ENCODE peak calls at places on chromosome 2, in nine cellular contexts. S, Q, G, K, D, A, R, U and B are unnamed samples.

GRCh38 chr2:127575185-127575765 is 39.8 kb downstream of the MYO7B start:
- DNase-seq in Q (no peak), G (no peak), D (no peak), S (no peak), K (no peak), A (peak), U (no peak), R (peak), B (no peak)

GRCh38 chr2:17084882-17085281 is 419.2 kb upstream of the CYRIA start:
- DNase-seq in D (no peak), U (no peak), K (no peak), Q (no peak), A (no peak), S (no peak), R (no peak), G (no peak), B (no peak)

GRCh38 chr2:96105152-96105915 is 11.0 kb downstream of the ADRA2B start:
- DNase-seq in G (no peak), S (no peak), U (no peak), Q (peak), K (no peak), R (peak), D (no peak), A (no peak), B (peak)

GRCh38 chr2:223811757-223812156 is 25.6 kb downstream of the AP1S3 start:
- DNase-seq in D (no peak), R (no peak), K (no peak), U (no peak), G (no peak), S (no peak), A (no peak), Q (no peak), B (no peak)

GRCh38 chr2:188909036-188909435 is 65.1 kb upstream of the COL3A1 start:
- DNase-seq in U (no peak), G (no peak), K (no peak), A (no peak), R (no peak), S (no peak), Q (no peak), D (no peak), B (no peak)

GRCh38 chr2:43218550-43219382 is 7.6 kb downstream of the ZFP36L2 start:
- DNase-seq in K (peak), U (no peak), G (peak), S (no peak), D (peak), R (peak), A (peak), Q (peak), B (peak)

GRCh38 chr2:9946818-9947217 is 4.7 kb upstream of the GRHL1 start:
- DNase-seq in S (no peak), U (no peak), G (no peak), R (no peak), D (no peak), K (no peak), A (no peak), Q (no peak), B (no peak)

GRCh38 chr2:233082934-233083755 is 23.0 kb downstream of the INPP5D start:
- DNase-seq in U (no peak), K (peak), G (peak), A (no peak), D (no peak), Q (no peak), S (no peak), R (no peak), B (no peak)

GRCh38 chr2:33278245-33278943 is 198.1 kb upstream of the RASGRP3 start:
- DNase-seq in S (no peak), D (no peak), A (no peak), K (no peak), R (no peak), G (no peak), Q (no peak), U (no peak), B (no peak)

GRCh38 chr2:23530121-23530908 is 145.3 kb downstream of the KLHL29 start:
- DNase-seq in A (no peak), G (no peak), R (no peak), Q (no peak), K (no peak), S (no peak), D (no peak), U (no peak), B (no peak)

GRCh38 chr2:100235098-100235497 is 87.2 kb downstream of the LONRF2 start:
- DNase-seq in S (no peak), U (no peak), Q (peak), R (peak), K (no peak), G (no peak), A (peak), D (peak), B (peak)

GRCh38 chr2:135256531-135257258 is 204.6 kb downstream of the RAB3GAP1 start:
- DNase-seq in D (peak), G (no peak), K (no peak), U (no peak), R (no peak), S (no peak), A (no peak), Q (no peak), B (no peak)

DNA sequence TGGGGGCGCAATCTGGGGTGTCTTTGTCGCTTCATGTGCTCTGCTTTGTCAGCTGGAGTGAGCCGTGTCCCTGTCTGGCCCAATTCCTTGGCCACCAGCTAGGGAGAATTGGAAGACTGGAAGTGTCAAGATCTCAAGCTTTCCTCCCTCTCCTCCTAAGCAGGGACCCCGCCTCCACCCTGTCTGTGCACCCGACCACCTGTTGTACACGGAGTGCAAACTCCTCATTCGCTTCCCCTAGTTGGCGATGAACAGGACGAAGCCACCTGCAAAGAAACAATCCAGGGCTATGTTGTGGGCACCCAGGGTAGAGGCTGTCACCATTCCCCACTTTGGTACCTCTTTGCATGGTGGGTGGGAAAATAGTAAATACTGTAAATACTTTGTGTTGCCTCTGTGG is 1.7 kb upstream of the DQX1 start:
- DNase-seq in U (no peak), Q (no peak), R (no peak), G (no peak), K (no peak), S (no peak), D (no peak), A (no peak), B (no peak)
- H3K4me3 ChIP-seq in U (no peak), Q (no peak), R (no peak), G (no peak), K (no peak), S (no peak), D (no peak), A (no peak), B (no peak)

GRCh38 chr2:2914252-2914651 is 463.4 kb downstream of the EIPR1 start:
- DNase-seq in D (no peak), A (no peak), G (no peak), K (no peak), U (no peak), Q (no peak), R (no peak), S (no peak), B (no peak)

GRCh38 chr2:2919574-2920365 is 457.8 kb downstream of the EIPR1 start:
- DNase-seq in S (no peak), G (no peak), K (no peak), R (no peak), D (no peak), A (no peak), Q (no peak), U (no peak), B (no peak)

GRCh38 chr2:2913601-2914120 is 464.0 kb downstream of the EIPR1 start:
- DNase-seq in U (no peak), R (no peak), K (no peak), S (no peak), D (no peak), A (no peak), G (no peak), Q (no peak), B (no peak)

GRCh38 chr2:2919026-2919425 is 458.6 kb downstream of the EIPR1 start:
- DNase-seq in Q (no peak), D (no peak), R (no peak), S (no peak), G (no peak), A (no peak), K (no peak), U (no peak), B (no peak)

DNA sequence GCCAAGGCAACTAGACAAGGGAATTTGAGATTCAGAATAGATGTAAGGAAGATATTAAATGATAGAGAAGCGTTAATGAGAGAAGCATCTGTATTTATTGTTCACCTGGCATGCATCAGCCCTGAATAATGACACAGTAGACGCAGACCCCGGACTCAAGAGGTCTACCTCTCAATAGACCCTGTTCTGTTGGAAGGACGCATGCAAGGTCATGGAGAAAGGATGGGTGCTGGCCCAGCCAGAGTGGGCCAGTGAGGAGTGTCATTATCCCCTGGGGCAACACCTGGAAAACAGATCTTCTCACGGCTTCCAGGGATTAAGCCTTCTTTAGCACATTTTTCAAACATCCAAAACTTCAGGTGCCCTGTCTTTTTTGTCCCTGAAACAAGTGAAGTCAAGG is 461.0 kb downstream of the EIPR1 start:
- DNase-seq in K (no peak), D (no peak), A (no peak), Q (no peak), U (no peak), S (no peak), R (no peak), G (no peak), B (no peak)
- TF ChIP-seq POLR2AphosphoS5 in K (no peak), D (no peak), A (no peak), Q (no peak), U (no peak), S (no peak), R (no peak), G (no peak), B (no peak)

GRCh38 chr2:55268907-55269611 is at the start of gene MTIF2:
- DNase-seq in K (peak), A (peak), U (peak), Q (peak), G (peak), D (peak), R (peak), S (peak), B (peak)
- TF ChIP-seq CTCF in K (no peak), A (no peak), U (peak), Q (no peak), G (no peak), D (no peak), R (no peak), S (peak), B (no peak)

GRCh38 chr2:118088051-118089014 is at the start of gene INSIG2:
- DNase-seq in R (peak), G (peak), U (peak), S (peak), Q (peak), D (peak), K (peak), A (peak), B (peak)

GRCh38 chr2:118089015-118089800 is 937 bp downstream of the INSIG2 start:
- DNase-seq in D (peak), G (peak), K (no peak), R (no peak), S (no peak), Q (no peak), U (peak), A (peak), B (peak)

GRCh38 chr2:118085173-118086023 is 2.9 kb upstream of the INSIG2 start:
- DNase-seq in G (no peak), D (no peak), U (no peak), A (peak), S (no peak), Q (no peak), K (no peak), R (no peak), B (no peak)

GRCh38 chr2:118084483-118085089 is 3.7 kb upstream of the INSIG2 start:
- DNase-seq in U (no peak), S (no peak), G (no peak), Q (no peak), D (no peak), A (no peak), K (no peak), R (no peak), B (no peak)

DNA sequence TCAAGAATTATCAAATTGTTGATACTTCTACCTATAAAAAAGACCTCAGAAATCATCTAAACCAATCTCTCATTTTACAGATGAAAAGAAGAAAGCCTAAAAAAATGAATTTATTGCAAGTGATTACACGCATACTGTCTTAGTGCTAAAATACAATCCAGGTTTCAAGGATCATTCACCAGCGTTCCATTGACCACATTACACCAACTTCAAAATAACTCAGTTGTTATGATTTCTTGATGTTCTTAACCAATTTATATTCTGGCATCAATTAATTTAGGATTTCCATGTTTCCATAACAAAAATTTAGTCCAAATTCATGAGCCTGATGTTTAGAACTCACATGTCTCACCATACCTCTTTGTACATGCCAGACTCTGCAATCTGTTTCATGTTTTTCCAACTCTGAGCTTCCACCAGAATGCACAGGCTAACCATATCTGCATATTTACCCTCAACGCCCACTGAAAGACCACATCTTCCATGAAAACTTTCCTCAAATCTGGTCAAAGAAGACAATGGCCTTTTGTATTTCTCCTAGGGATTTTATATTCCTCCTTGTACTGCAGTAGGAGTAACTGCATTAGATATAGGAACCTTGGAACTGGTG is 2.1 kb upstream of the INSIG2 start:
- DNase-seq in G (no peak), Q (no peak), K (no peak), A (no peak), R (no peak), S (no peak), U (no peak), D (no peak), B (no peak)
- H3K4me3 ChIP-seq in G (no peak), Q (no peak), K (no peak), A (no peak), R (no peak), S (no peak), U (no peak), D (no peak), B (no peak)